ENCODE peak calls at places on chromosomes 12 and 14, in seven cellular contexts. Q is IMR-90, F is H9, D is trophoblast cell, M is mesendoderm, O is mesenchymal stem cell, Z is neuronal stem cell. N is an unnamed sample.
A peak's percentile ranks its signal among the peaks of the same experiment; 100 is the strongest.

GRCh38 chr14:92942976-92943710 is 20.2 kb downstream of the CHGA start:
- DNase-seq in O (no peak), Q (no peak), M (no peak), Z (no peak), F (no peak), D (no peak), N (no peak)

GRCh38 chr12:52795694-52796428 is at the start of gene KRT3:
- DNase-seq in D (no peak), Q (no peak), O (no peak), M (no peak), F (no peak), Z (no peak), N (no peak)

GRCh38 chr12:47964102-47964723 is 817 bp downstream of the TMEM106C start:
- DNase-seq in D (peak; percentile 42), F (peak; percentile 62), Z (no peak), Q (no peak), O (no peak), M (peak; percentile 65), N (no peak)

GRCh38 chr14:85313801-85314207 is 216.1 kb upstream of the FLRT2 start:
- DNase-seq in Z (peak; percentile 15), M (no peak), O (peak; percentile 83), F (no peak), Q (peak; percentile 57), D (no peak), N (no peak)

GRCh38 chr12:104653730-104654328 is 197.1 kb downstream of the CHST11 start:
- DNase-seq in M (peak; percentile 73), Z (no peak), F (peak; percentile 70), O (no peak), Q (no peak), D (no peak), N (peak; percentile 72)

GRCh38 chr12:131203666-131204415 is 250.1 kb downstream of the ADGRD1 start:
- DNase-seq in D (no peak), F (peak; percentile 22), M (no peak), Z (no peak), Q (no peak), O (no peak), N (no peak)

GRCh38 chr12:118103231-118103600 is 595 bp downstream of the VSIG10 start:
- DNase-seq in D (no peak), Q (peak; percentile 7), Z (no peak), M (peak; percentile 69), F (peak; percentile 60), O (no peak), N (no peak)

GRCh38 chr14:61065671-61066070 is 84.6 kb downstream of the SLC38A6 start:
- DNase-seq in M (no peak), Z (no peak), D (no peak), O (no peak), F (no peak), Q (no peak), N (no peak)

GRCh38 chr12:89345830-89346740 is 6.2 kb downstream of the DUSP6 start:
- DNase-seq in F (peak; percentile 92), Q (peak; percentile 64), O (peak; percentile 89), M (peak; percentile 96), D (no peak), Z (peak; percentile 67), N (peak; percentile 75)

GRCh38 chr12:48972213-48973021 is 882 bp upstream of the WNT10B start:
- DNase-seq in O (peak; percentile 58), F (peak; percentile 68), M (no peak), D (peak; percentile 30), Q (peak; percentile 41), Z (no peak), N (no peak)

GRCh38 chr12:57097554-57097835 is 8.6 kb downstream of the NAB2 start:
- DNase-seq in M (no peak), D (no peak), F (no peak), O (no peak), Z (no peak), Q (no peak), N (no peak)

GRCh38 chr14:33530358-33530757 is 420.5 kb downstream of the EGLN3 start:
- DNase-seq in Z (no peak), M (no peak), F (no peak), D (no peak), Q (no peak), O (no peak), N (no peak)

GRCh38 chr12:46557539-46558373 is 185.2 kb upstream of the SLC38A2 start:
- DNase-seq in M (no peak), O (peak; percentile 33), D (no peak), Q (peak; percentile 59), Z (no peak), F (no peak), N (no peak)

GRCh38 chr12:6915023-6915788 is 826 bp downstream of the ENO2 start:
- DNase-seq in Z (peak; percentile 68), D (no peak), O (peak; percentile 52), F (peak; percentile 86), Q (no peak), M (peak; percentile 92), N (peak; percentile 72)

GRCh38 chr14:24337824-24338175 is 2.0 kb downstream of the RIPK3 start:
- DNase-seq in O (no peak), Q (no peak), Z (no peak), M (no peak), F (no peak), D (no peak), N (no peak)

GRCh38 chr12:24534632-24535031 is 414.3 kb downstream of the BCAT1 start:
- DNase-seq in O (no peak), D (no peak), Q (no peak), M (peak; percentile 13), F (no peak), Z (no peak), N (no peak)

GRCh38 chr12:24535334-24536019 is 413.4 kb downstream of the BCAT1 start:
- DNase-seq in D (no peak), M (no peak), O (no peak), Q (no peak), Z (no peak), F (no peak), N (no peak)

GRCh38 chr12:24539646-24540045 is 409.3 kb downstream of the BCAT1 start:
- DNase-seq in D (no peak), M (no peak), O (peak; percentile 33), Z (no peak), F (no peak), Q (peak; percentile 66), N (no peak)

GRCh38 chr12:24533953-24534352 is 414.9 kb downstream of the BCAT1 start:
- DNase-seq in O (no peak), Z (no peak), F (no peak), M (no peak), Q (no peak), D (no peak), N (no peak)

DNA sequence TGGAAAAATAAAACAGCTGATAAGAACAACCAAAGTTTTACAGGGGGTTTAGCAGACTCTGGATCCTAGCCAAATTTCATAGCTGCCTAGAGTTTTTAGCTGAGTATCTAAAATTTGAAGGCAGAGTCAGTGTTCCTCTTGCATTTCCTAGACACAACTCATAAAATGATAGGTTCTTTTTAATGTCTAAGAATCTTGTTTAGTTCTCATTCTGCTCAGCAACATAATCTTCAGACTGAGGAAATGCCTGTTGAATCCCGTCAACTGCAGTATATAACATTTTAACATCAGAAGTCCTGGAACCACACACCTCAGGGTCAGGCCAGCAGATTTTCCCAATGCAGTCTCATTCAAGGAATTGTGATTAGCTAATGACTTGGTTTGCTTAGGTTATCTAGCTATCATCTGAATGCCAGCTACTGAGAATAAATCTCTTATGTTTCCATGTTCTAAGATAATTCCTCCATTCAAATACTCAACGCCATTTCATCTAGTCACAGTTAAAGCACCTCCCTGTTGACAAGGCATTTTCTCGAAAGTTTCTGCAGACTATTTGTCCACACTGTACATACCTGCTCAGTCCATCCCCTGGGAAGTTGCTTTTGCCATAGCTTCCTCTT is 411.6 kb downstream of the BCAT1 start:
- DNase-seq in Q (no peak), Z (no peak), D (peak; percentile 35), O (peak; percentile 56), M (no peak), F (no peak), N (no peak)
- H3K23ac ChIP-seq in Q (peak overlapping the region; percentile 39), Z (no peak overlapping the region), D (no peak overlapping the region), O (no peak overlapping the region), M (no peak overlapping the region), F (no peak overlapping the region), N (no peak overlapping the region)

DNA sequence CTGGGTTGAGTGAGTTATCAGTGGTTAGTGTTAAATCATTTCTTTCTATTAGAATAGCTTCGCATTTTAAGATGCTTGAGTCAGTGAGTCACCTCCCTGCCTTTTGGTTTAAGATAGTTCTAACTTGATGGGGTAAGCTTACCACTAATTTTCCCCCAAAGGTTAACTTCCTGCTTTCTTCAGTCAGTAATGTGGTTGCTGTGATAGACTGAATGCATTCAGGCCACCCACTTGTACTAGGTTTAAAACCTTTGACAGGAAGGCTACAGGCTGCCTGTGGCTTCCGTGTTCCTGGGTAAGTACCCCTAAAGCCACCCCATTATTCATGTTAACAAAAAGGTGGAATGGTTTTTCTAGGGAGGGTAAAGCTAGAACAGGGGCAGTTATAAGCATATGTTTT is 25.3 kb downstream of the CLEC2A start:
- DNase-seq in D (no peak), M (no peak), Q (no peak), O (no peak), F (no peak), Z (no peak), N (no peak)
- H3K23ac ChIP-seq in D (no peak overlapping the region), M (no peak overlapping the region), Q (no peak overlapping the region), O (no peak overlapping the region), F (no peak overlapping the region), Z (no peak overlapping the region), N (no peak overlapping the region)

GRCh38 chr12:113144771-113145170 is 4.8 kb upstream of the CFAP73 start:
- DNase-seq in M (no peak), O (no peak), F (no peak), Z (no peak), D (no peak), Q (no peak), N (no peak)

GRCh38 chr12:113140706-113141105 is 5.1 kb upstream of the RASAL1 start:
- DNase-seq in F (no peak), M (no peak), D (no peak), O (no peak), Z (no peak), Q (no peak), N (no peak)

GRCh38 chr12:113143959-113144358 is 5.6 kb upstream of the CFAP73 start:
- DNase-seq in Q (no peak), F (no peak), M (no peak), D (no peak), Z (no peak), O (no peak), N (no peak)

GRCh38 chr12:113142173-113142885 is 6.8 kb upstream of the RASAL1 start:
- DNase-seq in F (no peak), O (no peak), Z (no peak), D (no peak), Q (no peak), M (no peak), N (no peak)

DNA sequence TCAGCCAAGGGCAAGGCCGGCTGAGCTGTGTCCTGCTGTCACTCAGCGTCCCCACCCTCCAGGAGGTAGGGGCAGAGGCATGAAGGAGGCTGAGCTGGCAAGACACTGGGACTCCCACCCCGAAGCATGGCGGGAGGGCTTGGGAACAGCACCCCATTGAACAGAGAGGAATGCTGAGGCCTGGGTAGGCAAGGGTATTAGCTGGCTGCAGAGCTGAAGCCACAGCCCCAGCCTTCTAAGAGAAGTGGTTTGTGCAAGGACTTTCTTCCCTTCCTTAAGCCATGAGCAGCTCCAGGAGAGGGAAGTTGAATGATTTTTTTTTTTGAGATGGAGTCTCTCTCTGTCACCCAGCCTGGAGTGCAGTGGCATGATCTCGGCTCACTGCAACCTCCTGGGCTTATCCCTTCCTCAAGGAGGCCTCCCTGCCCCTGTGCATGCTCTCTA is 6.6 kb upstream of the CFAP73 start:
- DNase-seq in F (no peak), Z (no peak), M (no peak), O (no peak), D (no peak), Q (no peak), N (no peak)
- H3K23ac ChIP-seq in F (no peak overlapping the region), Z (no peak overlapping the region), M (no peak overlapping the region), O (no peak overlapping the region), D (no peak overlapping the region), Q (no peak overlapping the region), N (no peak overlapping the region)

GRCh38 chr12:108895220-108895802 is 15.4 kb downstream of the DAO start:
- DNase-seq in Q (no peak), M (no peak), Z (no peak), D (no peak), F (no peak), O (no peak), N (no peak)
- H3K23ac ChIP-seq in Q (no peak overlapping the region), M (no peak overlapping the region), Z (peak overlapping the region; percentile 21), D (peak overlapping the region; percentile 28), F (no peak overlapping the region), O (no peak overlapping the region), N (no peak overlapping the region)